ENCODE peak calls at places on chromosomes 12 and 14, in six cellular contexts. One of them, this sample, is unnamed.

GRCh38 chr14:69715725-69716482 is 51.0 kb upstream of the SRSF5 start:
- DNase-seq in H1: no peak
- DNase-seq in NT2/D1: no peak
- DNase-seq in GM12878: no peak
- DNase-seq in HCT116: no peak
- DNase-seq in K562: no peak
- DNase-seq in this sample: no peak

GRCh38 chr12:68342966-68343365 is 10.8 kb upstream of the MDM1 start:
- DNase-seq in H1: no peak
- DNase-seq in NT2/D1: no peak
- DNase-seq in GM12878: no peak
- DNase-seq in HCT116: no peak
- DNase-seq in K562: no peak
- DNase-seq in this sample: no peak

GRCh38 chr12:11787437-11787836 is 138.0 kb downstream of the ETV6 start:
- DNase-seq in H1: no peak
- DNase-seq in NT2/D1: no peak
- DNase-seq in GM12878: no peak
- DNase-seq in HCT116: no peak
- DNase-seq in K562: no peak
- DNase-seq in this sample: no peak

GRCh38 chr14:51441001-51441400 is 201.0 kb downstream of the TMX1 start:
- DNase-seq in H1: no peak
- DNase-seq in NT2/D1: no peak
- DNase-seq in GM12878: no peak
- DNase-seq in HCT116: no peak
- DNase-seq in K562: no peak
- DNase-seq in this sample: no peak

GRCh38 chr12:16482726-16483125 is 123.2 kb downstream of the LMO3 start:
- DNase-seq in H1: no peak
- DNase-seq in NT2/D1: no peak
- DNase-seq in GM12878: no peak
- DNase-seq in HCT116: no peak
- DNase-seq in K562: no peak
- DNase-seq in this sample: no peak

GRCh38 chr12:104677441-104678089 is 220.8 kb downstream of the CHST11 start:
- DNase-seq in H1: no peak
- DNase-seq in NT2/D1: no peak
- DNase-seq in GM12878: no peak
- DNase-seq in HCT116: peak
- DNase-seq in K562: no peak
- DNase-seq in this sample: no peak

GRCh38 chr14:28676481-28676880 is 90.1 kb upstream of the FOXG1 start:
- DNase-seq in H1: no peak
- DNase-seq in NT2/D1: no peak
- DNase-seq in GM12878: no peak
- DNase-seq in HCT116: no peak
- DNase-seq in K562: no peak
- DNase-seq in this sample: no peak

GRCh38 chr14:52318829-52319604 is 4.9 kb downstream of the PTGER2 start:
- DNase-seq in H1: no peak
- DNase-seq in NT2/D1: no peak
- DNase-seq in GM12878: no peak
- DNase-seq in HCT116: no peak
- DNase-seq in K562: no peak
- DNase-seq in this sample: no peak

GRCh38 chr12:83945871-83946270 is 966.7 kb downstream of the SLC6A15 start:
- DNase-seq in H1: no peak
- DNase-seq in NT2/D1: no peak
- DNase-seq in GM12878: no peak
- DNase-seq in HCT116: peak
- DNase-seq in K562: no peak
- DNase-seq in this sample: peak

GRCh38 chr12:52217223-52217622 is 15.8 kb upstream of the KRT7 start:
- DNase-seq in H1: no peak
- DNase-seq in NT2/D1: no peak
- DNase-seq in GM12878: no peak
- DNase-seq in HCT116: peak
- DNase-seq in K562: no peak
- DNase-seq in this sample: no peak

GRCh38 chr14:79201545-79202247 is 1009.6 kb downstream of the DIO2 start:
- DNase-seq in H1: no peak
- DNase-seq in NT2/D1: no peak
- DNase-seq in GM12878: no peak
- DNase-seq in HCT116: no peak
- DNase-seq in K562: no peak
- DNase-seq in this sample: no peak

GRCh38 chr12:13745100-13745678 is 236.2 kb downstream of the GRIN2B start:
- DNase-seq in H1: peak
- DNase-seq in NT2/D1: no peak
- DNase-seq in GM12878: no peak
- DNase-seq in HCT116: no peak
- DNase-seq in K562: no peak
- DNase-seq in this sample: no peak

DNA sequence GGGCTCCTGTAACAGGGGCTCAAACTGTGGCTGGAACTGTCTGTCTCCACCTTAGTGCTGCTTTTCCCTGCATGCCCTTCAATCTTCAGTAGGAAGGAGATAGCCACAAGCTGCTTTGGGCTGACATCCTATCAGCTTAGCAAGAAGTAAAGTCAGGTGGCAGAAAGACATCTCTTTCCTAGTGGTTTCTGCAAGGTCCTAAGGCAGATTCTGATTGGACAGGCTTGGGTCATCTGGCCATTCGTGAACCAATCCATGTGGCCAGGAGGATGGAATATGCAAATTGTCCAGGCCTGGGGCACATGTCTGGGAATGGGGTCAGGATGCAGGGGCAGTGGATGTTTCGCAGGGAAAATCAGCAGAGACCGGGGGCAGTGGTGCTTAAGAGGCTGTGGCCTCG is 5.2 kb downstream of the RITA1 start:
- DNase-seq in H1: no peak
- DNase-seq in NT2/D1: peak
- DNase-seq in GM12878: no peak
- DNase-seq in HCT116: peak
- DNase-seq in K562: peak
- DNase-seq in this sample: peak
- TF ChIP-seq ZNF274 in H1: no peak
- TF ChIP-seq ZNF274 in NT2/D1: no peak
- TF ChIP-seq ZNF274 in GM12878: no peak
- TF ChIP-seq ZNF274 in HCT116: no peak
- TF ChIP-seq ZNF274 in K562: no peak
- TF ChIP-seq ZNF274 in this sample: no peak

DNA sequence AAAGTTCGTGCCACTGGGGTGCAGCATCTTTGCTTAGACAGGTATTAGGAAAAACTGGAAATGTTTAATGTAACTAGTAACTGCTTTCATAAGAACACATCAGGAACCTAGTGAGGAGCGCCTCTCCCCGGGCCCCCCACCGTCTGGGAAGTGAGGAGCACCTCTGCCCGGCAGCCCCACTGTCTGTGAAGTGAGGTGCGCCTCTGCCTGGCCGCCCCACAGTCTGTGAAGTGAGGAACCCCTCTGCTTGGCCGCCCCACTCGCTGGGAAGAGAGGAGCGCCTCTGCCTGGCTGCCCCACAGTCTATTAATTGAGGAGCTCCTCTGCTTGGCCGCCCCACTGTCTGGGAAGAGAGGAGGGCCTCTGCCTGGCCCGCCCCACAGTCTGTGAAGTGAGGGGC is 224.7 kb downstream of the ITPR2 start:
- DNase-seq in H1: no peak
- DNase-seq in NT2/D1: no peak
- DNase-seq in GM12878: no peak
- DNase-seq in HCT116: no peak
- DNase-seq in K562: no peak
- DNase-seq in this sample: no peak
- TF ChIP-seq ZNF274 in H1: no peak
- TF ChIP-seq ZNF274 in NT2/D1: no peak
- TF ChIP-seq ZNF274 in GM12878: no peak
- TF ChIP-seq ZNF274 in HCT116: no peak
- TF ChIP-seq ZNF274 in K562: no peak
- TF ChIP-seq ZNF274 in this sample: no peak

DNA sequence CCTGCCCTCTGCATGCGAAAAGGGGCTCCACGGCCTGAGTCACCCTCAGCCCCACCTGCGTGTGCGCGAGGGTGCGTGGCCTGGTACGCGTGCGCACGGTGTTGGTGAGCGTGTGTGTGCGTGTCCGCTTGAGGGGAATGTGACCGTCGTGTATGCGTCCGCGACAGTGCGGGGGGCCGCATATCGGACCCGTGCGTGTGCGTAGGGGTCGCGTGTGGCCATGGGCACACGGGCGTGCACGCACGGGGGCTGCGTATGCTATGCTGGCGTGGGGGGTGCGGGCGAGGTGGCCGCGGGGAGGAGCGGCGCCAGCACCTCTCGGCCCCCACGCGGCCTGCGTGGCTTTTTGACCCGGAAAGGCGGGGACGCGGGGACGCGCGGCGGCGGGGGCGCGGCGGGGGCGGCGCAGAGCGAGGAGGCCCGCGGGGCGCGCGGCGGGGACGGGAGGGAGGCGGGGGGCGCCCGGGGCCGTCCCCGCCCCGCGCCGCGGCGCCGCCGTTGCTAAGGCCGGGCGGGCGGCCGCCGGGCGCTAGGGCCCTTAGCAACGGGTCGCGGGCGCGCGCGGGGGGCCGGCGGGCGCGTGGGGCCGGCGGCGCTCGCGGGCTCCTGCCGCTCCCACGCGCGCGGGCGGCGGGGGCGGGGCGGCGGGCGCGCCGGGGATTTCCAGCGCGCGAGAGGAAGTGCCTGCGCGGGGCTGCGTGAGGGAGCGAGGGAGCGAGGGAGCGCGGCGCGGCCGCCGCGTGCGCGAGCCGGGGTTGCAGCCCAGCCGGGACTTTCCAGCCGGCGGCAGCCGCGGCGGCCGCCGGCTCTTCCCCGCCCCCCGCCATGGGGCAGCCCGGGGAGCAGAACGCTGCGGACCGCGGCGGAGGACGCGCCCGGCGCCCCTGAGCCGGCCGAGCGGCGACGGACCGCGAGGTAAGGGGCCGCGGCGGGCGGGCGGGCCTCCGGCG is at the start of gene TRAF3:
- DNase-seq in H1: no peak
- DNase-seq in NT2/D1: no peak
- DNase-seq in GM12878: no peak
- DNase-seq in HCT116: no peak
- DNase-seq in K562: peak
- DNase-seq in this sample: no peak
- TF ChIP-seq ZNF274 in H1: no peak
- TF ChIP-seq ZNF274 in NT2/D1: no peak
- TF ChIP-seq ZNF274 in GM12878: no peak
- TF ChIP-seq ZNF274 in HCT116: no peak
- TF ChIP-seq ZNF274 in K562: no peak
- TF ChIP-seq ZNF274 in this sample: peak

GRCh38 chr12:23262670-23263069 is 637.7 kb downstream of the ETNK1 start:
- DNase-seq in H1: no peak
- DNase-seq in NT2/D1: no peak
- DNase-seq in GM12878: no peak
- DNase-seq in HCT116: no peak
- DNase-seq in K562: peak
- DNase-seq in this sample: no peak

DNA sequence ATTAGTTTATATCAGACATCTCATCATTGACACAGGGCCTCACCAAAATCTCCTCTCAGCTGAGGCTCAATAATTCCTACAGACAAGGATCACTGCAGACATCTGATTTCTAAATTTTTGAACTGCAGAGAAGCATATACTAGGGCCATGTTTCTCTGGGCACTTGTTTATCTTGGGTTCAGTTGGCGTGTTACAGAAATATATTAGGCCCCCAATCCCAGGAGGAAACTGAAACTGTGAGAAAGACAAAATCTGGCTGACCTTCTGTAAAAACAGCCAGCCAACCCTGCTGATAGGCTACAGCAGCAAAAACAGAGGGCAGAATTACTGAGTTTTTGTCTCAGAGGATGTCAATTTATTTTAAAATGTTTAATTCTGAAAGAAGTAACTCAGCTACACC is 634.6 kb downstream of the ETNK1 start:
- DNase-seq in H1: no peak
- DNase-seq in NT2/D1: no peak
- DNase-seq in GM12878: no peak
- DNase-seq in HCT116: no peak
- DNase-seq in K562: no peak
- DNase-seq in this sample: no peak
- TF ChIP-seq ZNF274 in H1: no peak
- TF ChIP-seq ZNF274 in NT2/D1: no peak
- TF ChIP-seq ZNF274 in GM12878: no peak
- TF ChIP-seq ZNF274 in HCT116: no peak
- TF ChIP-seq ZNF274 in K562: no peak
- TF ChIP-seq ZNF274 in this sample: no peak

GRCh38 chr14:101131451-101131916 is 228.0 kb upstream of the RTL1 start:
- DNase-seq in H1: peak
- DNase-seq in NT2/D1: no peak
- DNase-seq in GM12878: no peak
- DNase-seq in HCT116: no peak
- DNase-seq in K562: no peak
- DNase-seq in this sample: no peak

GRCh38 chr14:101132051-101132541 is 228.6 kb upstream of the RTL1 start:
- DNase-seq in H1: peak
- DNase-seq in NT2/D1: no peak
- DNase-seq in GM12878: no peak
- DNase-seq in HCT116: no peak
- DNase-seq in K562: no peak
- DNase-seq in this sample: no peak

GRCh38 chr14:101129750-101130149 is 226.2 kb upstream of the RTL1 start:
- DNase-seq in H1: no peak
- DNase-seq in NT2/D1: no peak
- DNase-seq in GM12878: no peak
- DNase-seq in HCT116: no peak
- DNase-seq in K562: no peak
- DNase-seq in this sample: no peak

GRCh38 chr14:101132588-101132987 is 229.1 kb upstream of the RTL1 start:
- DNase-seq in H1: peak
- DNase-seq in NT2/D1: no peak
- DNase-seq in GM12878: no peak
- DNase-seq in HCT116: no peak
- DNase-seq in K562: no peak
- DNase-seq in this sample: no peak

DNA sequence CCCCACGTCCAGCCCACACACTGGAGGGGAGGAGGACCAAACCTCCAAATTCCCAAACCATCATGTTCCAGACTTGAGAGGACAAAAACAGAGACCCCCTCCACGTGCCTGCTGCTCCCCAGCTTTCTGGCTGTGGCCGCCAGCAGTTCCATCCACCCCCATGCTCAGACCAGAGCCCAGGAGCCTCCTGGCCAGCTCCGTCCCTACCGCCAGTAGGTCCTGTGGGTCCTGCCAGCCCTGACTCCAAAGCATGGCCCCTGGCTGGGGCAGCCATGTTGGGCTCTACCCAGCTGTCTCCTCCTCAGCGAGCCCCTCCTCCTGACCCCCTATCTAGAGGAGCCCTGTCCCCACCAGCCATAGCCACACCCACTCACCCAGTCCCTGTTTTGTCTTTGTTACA is 227.3 kb upstream of the RTL1 start:
- DNase-seq in H1: peak
- DNase-seq in NT2/D1: no peak
- DNase-seq in GM12878: no peak
- DNase-seq in HCT116: no peak
- DNase-seq in K562: no peak
- DNase-seq in this sample: no peak
- TF ChIP-seq ZNF274 in H1: no peak
- TF ChIP-seq ZNF274 in NT2/D1: no peak
- TF ChIP-seq ZNF274 in GM12878: no peak
- TF ChIP-seq ZNF274 in HCT116: no peak
- TF ChIP-seq ZNF274 in K562: no peak
- TF ChIP-seq ZNF274 in this sample: no peak

GRCh38 chr12:132838464-132839080 is 9.9 kb upstream of the GOLGA3 start:
- DNase-seq in H1: no peak
- DNase-seq in NT2/D1: no peak
- DNase-seq in GM12878: no peak
- DNase-seq in HCT116: no peak
- DNase-seq in K562: no peak
- DNase-seq in this sample: no peak
- TF ChIP-seq ZNF274 in H1: no peak
- TF ChIP-seq ZNF274 in NT2/D1: no peak
- TF ChIP-seq ZNF274 in GM12878: no peak
- TF ChIP-seq ZNF274 in HCT116: no peak
- TF ChIP-seq ZNF274 in K562: no peak
- TF ChIP-seq ZNF274 in this sample: no peak